ENCODE peak calls at places on chromosomes 3 and 15, in six cellular contexts. E is RWPE2, Q is fibroblast of lung, A is upper lobe of left lung, O is BJ, Z is ovary. Y is an unnamed sample.

GRCh38 chr3:105228696-105229095 is 138.0 kb upstream of the ALCAM start:
- DNase-seq in A (no peak), Q (no peak), Z (no peak), O (no peak), E (no peak), Y (no peak)

GRCh38 chr15:33654859-33655258 is 313.4 kb upstream of the CHRM5 start:
- DNase-seq in Z (no peak), E (no peak), A (no peak), O (no peak), Q (no peak), Y (no peak)

GRCh38 chr3:81393251-81393650 is 368.2 kb downstream of the GBE1 start:
- DNase-seq in O (no peak), Z (no peak), E (no peak), Q (no peak), A (no peak), Y (no peak)

GRCh38 chr15:90619939-90620338 is 90.2 kb downstream of the CRTC3 start:
- DNase-seq in Z (no peak), O (no peak), E (no peak), A (no peak), Q (no peak), Y (no peak)

GRCh38 chr15:72770673-72771328 is 12.8 kb downstream of the ADPGK start:
- DNase-seq in E (no peak), A (no peak), Q (no peak), O (no peak), Z (no peak), Y (no peak)

GRCh38 chr3:32420138-32420981 is 28.7 kb downstream of the CMTM7 start:
- DNase-seq in O (no peak), Z (no peak), A (no peak), Q (no peak), E (peak), Y (no peak)

GRCh38 chr3:129794319-129795201 is 99.0 kb downstream of the TMCC1 start:
- DNase-seq in A (no peak), O (no peak), Z (peak), E (peak), Q (no peak), Y (no peak)

GRCh38 chr3:150315711-150316110 is 92.4 kb upstream of the TSC22D2 start:
- DNase-seq in A (no peak), E (no peak), O (no peak), Z (no peak), Q (no peak), Y (no peak)

GRCh38 chr15:89400121-89400996 is 65.7 kb upstream of the POLG start:
- DNase-seq in Q (no peak), Z (no peak), E (no peak), O (no peak), A (peak), Y (no peak)

GRCh38 chr3:15428539-15428938 is 1.1 kb downstream of the EAF1 start:
- DNase-seq in A (no peak), Q (no peak), O (peak), E (no peak), Z (no peak), Y (no peak)

GRCh38 chr3:39803956-39804355 is 5.5 kb upstream of the MYRIP start:
- DNase-seq in O (no peak), Q (no peak), E (no peak), A (no peak), Z (no peak), Y (no peak)

GRCh38 chr3:107685383-107685782 is 162.6 kb downstream of the BBX start:
- DNase-seq in Z (no peak), O (no peak), Q (no peak), E (no peak), A (no peak), Y (no peak)

GRCh38 chr3:54433846-54434245 is 311.5 kb downstream of the CACNA2D3 start:
- DNase-seq in A (no peak), Z (no peak), Q (no peak), E (no peak), O (no peak), Y (no peak)

GRCh38 chr3:191066669-191067068 is 132.4 kb upstream of the OSTN start:
- DNase-seq in O (peak), E (no peak), A (no peak), Z (no peak), Q (peak), Y (no peak)

GRCh38 chr3:9183811-9184463 is 65.5 kb downstream of the SRGAP3 start:
- DNase-seq in Z (no peak), Q (no peak), A (no peak), E (no peak), O (no peak), Y (no peak)

GRCh38 chr15:45714501-45715488 is 80.0 kb downstream of the SQOR start:
- DNase-seq in Q (peak), Z (no peak), A (no peak), E (no peak), O (peak), Y (no peak)

GRCh38 chr3:89314454-89314853 is 207.0 kb downstream of the EPHA3 start:
- DNase-seq in Z (no peak), Q (peak), O (peak), E (no peak), A (no peak), Y (no peak)

GRCh38 chr3:77668398-77668797 is 628.5 kb downstream of the ROBO2 start:
- DNase-seq in E (no peak), A (no peak), Q (no peak), Z (no peak), O (no peak), Y (no peak)

GRCh38 chr15:76065267-76065666 is 5.5 kb downstream of the TMEM266 start:
- DNase-seq in Q (no peak), Z (no peak), O (no peak), E (no peak), A (no peak), Y (no peak)

GRCh38 chr3:106168941-106169340 is 300.1 kb upstream of the CBLB start:
- DNase-seq in Q (no peak), Z (no peak), A (no peak), E (no peak), O (no peak), Y (no peak)

GRCh38 chr3:196207159-196207832 is 3.9 kb downstream of the ZDHHC19 start:
- DNase-seq in E (no peak), A (peak), O (no peak), Z (peak), Q (no peak), Y (no peak)

GRCh38 chr15:78540135-78540954 is at the start of gene PSMA4:
- DNase-seq in O (peak), Z (peak), E (peak), Q (peak), A (peak), Y (peak)

GRCh38 chr15:78538358-78538757 is 1.9 kb upstream of the PSMA4 start:
- DNase-seq in O (no peak), A (no peak), E (no peak), Z (no peak), Q (no peak), Y (no peak)

GRCh38 chr15:78542647-78543046 is 2.4 kb downstream of the PSMA4 start:
- DNase-seq in Z (no peak), Q (no peak), E (no peak), A (no peak), O (no peak), Y (no peak)

GRCh38 chr15:78540955-78541743 is 905 bp downstream of the PSMA4 start:
- DNase-seq in Z (no peak), A (no peak), E (no peak), Q (peak), O (no peak), Y (no peak)

DNA sequence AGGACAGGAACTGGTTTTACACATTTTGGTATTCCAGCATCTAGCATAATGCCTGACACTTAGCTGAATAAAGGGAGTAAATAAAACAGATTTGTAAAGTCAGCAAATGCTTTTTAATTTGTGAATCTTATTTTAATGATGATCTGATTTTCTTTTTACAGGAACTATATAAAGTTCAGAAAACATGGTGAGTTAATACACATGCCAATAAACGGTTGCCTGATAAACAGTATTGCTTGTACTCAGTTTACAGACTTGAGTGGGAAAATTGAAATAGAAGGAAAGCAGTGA is 1.4 kb downstream of the PSMA4 start:
- DNase-seq in O (no peak), Q (no peak), Z (no peak), E (no peak), A (no peak), Y (no peak)
- H3K4me3 ChIP-seq in O (peak), Q (peak), Z (peak), E (peak), A (peak), Y (peak)

GRCh38 chr3:183839751-183840150 is 14.4 kb upstream of the MAP6D1 start:
- DNase-seq in A (no peak), Q (no peak), E (no peak), Z (no peak), O (no peak), Y (no peak)

GRCh38 chr3:183837894-183838293 is 12.5 kb upstream of the MAP6D1 start:
- DNase-seq in A (no peak), Z (no peak), Q (no peak), O (no peak), E (no peak), Y (no peak)

DNA sequence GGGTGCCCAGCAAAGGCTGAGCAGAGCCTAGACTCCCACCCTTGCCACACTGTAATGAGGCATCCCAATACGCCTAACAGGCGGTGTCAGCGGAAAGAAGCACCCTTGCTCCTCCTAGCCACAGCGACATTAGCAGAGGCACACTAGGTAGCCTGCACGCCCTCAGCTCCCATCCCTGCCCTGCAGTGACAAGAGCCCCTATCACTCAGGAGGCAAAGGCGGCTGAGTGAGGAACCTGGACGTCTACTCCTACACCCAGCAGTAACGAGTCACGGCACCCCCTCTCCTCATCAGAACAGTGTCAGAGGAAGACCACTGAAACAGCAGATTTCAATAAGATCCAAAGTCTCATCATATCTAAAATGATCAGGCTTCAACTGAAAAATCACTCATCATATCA is 12.0 kb upstream of the MAP6D1 start:
- DNase-seq in Z (no peak), A (no peak), O (no peak), E (no peak), Q (no peak), Y (no peak)
- H3K4me3 ChIP-seq in Z (no peak), A (no peak), O (no peak), E (no peak), Q (no peak), Y (no peak)

DNA sequence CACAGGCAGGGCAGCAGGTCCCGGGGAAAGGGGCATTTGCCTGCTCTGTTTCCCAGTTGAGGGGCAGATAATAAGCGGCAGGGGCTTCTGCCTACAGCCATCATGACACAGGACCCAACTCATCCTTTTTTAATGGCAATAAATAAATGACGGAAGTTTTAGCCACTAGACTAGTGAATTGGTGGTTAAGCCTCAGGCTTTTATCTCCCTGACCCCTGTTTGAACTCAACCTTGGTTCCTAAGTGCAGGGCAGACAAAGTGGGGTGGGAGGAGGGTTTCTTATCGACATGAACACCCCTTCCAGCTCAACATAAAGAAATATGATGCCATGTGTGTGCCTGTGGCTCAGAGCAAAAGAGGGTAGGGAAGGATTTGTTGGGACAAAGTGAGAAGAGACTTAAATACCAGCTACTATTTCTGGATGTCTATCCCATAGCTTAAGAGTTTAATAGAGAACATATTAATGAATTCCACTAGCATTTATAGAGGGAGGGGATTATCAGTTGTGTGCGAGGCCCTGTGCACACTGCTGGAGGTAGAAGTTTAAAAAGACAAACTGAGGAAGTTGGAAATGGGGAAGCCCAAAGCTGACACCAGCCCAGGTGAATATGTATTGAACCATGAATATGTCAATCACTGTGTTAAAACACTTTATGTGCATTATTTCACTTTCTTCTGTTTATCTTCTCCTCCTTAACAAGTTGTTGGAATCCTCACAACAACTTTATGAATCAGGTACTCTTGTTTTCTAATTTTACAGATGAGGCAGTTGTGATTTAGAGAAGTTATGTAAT is 939.4 kb downstream of the MCTP2 start:
- DNase-seq in A (no peak), E (no peak), Z (no peak), O (no peak), Q (no peak), Y (no peak)
- H3K4me3 ChIP-seq in A (no peak), E (no peak), Z (peak), O (peak), Q (peak), Y (peak)

GRCh38 chr3:45795509-45795881 is 841 bp downstream of the SLC6A20 start:
- DNase-seq in E (no peak), Q (peak), Z (no peak), A (peak), O (no peak), Y (no peak)
- H3K4me3 ChIP-seq in E (no peak), Q (peak), Z (no peak), A (peak), O (no peak), Y (peak)

GRCh38 chr15:62549345-62549970 is 384.4 kb upstream of the C2CD4B start:
- DNase-seq in Z (no peak), Q (peak), O (no peak), E (no peak), A (no peak), Y (no peak)

GRCh38 chr15:62545392-62546227 is 380.5 kb upstream of the C2CD4B start:
- DNase-seq in Q (peak), O (peak), E (no peak), A (no peak), Z (no peak), Y (no peak)

GRCh38 chr15:62544446-62544845 is 379.4 kb upstream of the C2CD4B start:
- DNase-seq in Z (no peak), A (no peak), O (no peak), E (no peak), Q (no peak), Y (no peak)

GRCh38 chr15:62547584-62547983 is 382.5 kb upstream of the C2CD4B start:
- DNase-seq in E (no peak), Q (no peak), O (no peak), Z (no peak), A (no peak), Y (no peak)
- H3K4me3 ChIP-seq in E (no peak), Q (no peak), O (no peak), Z (no peak), A (no peak), Y (no peak)

GRCh38 chr3:52051444-52051843 is 4.9 kb downstream of the DUSP7 start:
- DNase-seq in Z (no peak), A (no peak), E (no peak), O (no peak), Q (no peak), Y (no peak)

GRCh38 chr3:52053307-52054304 is 2.8 kb downstream of the DUSP7 start:
- DNase-seq in Z (peak), E (peak), Q (no peak), O (no peak), A (no peak), Y (peak)

GRCh38 chr3:52050571-52050970 is 5.8 kb downstream of the DUSP7 start:
- DNase-seq in E (no peak), Q (no peak), A (no peak), Z (no peak), O (no peak), Y (no peak)

GRCh38 chr3:52054689-52055511 is 1.5 kb downstream of the DUSP7 start:
- DNase-seq in Q (no peak), A (no peak), Z (peak), O (no peak), E (no peak), Y (no peak)

DNA sequence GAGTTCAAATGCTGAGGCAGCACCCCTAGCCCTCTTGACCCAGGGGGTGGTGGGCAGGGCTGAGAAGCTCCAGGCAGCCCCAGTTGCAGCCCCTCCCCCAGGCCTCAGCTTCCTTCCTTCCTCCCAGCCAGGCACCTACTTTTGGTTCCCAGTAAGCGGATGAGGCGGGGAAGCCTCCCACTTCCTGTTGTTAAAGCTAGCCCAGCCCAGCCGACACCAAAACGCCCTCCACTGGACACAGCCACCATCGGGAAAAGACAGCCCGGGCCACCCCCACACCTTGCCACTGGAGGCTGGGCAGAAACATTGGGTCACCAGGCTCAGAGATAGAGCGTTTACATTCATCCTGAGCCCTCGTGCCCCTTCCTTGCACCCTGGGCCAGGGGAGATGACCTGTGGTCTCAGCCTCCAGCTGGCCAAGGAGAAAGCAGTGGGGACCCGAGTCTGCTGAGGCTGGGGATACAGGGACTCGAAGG is 3.5 kb downstream of the DUSP7 start:
- DNase-seq in Q (peak), O (peak), A (no peak), Z (peak), E (peak), Y (no peak)
- H3K4me3 ChIP-seq in Q (peak), O (peak), A (peak), Z (peak), E (peak), Y (peak)

DNA sequence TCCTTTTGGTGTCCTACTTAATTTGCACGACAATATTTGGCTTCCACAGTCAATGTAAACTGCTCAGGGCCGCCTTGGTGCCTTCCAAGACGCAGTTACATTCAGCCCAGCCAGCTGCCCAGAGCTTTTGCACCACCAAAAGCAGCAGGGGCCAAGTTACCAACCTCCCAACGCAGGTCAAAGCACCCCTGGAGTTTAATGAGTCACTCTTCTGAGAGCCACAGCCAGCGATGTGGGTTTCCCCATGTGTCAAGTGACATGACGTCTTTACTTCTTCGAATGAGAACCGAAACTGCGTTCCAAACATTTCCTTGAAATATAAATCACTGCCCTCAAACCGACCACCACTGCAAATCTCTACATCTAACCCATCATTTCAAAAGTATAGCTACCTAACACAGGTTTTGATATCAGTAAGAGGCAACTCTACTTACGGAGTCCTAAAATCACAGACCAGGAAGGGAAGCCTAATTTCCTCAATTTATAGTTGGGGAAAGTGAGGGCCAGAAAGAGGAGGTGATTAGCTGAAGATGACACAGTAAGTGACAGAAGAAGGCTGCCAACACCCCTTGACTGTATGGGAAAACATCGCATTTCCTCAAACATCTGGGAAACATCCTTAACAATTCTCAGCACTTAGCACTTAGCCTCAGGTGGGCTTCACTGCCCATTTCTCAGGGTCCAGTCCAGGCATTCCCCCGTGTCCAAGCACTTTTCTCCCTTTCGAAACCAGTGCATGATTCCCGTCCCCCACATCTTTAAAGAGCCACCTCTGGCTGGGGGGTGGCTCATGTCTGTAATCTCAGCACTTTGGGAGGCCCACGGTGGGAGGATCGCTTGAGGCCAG is 24.5 kb downstream of the MB21D2 start:
- DNase-seq in E (peak), Z (no peak), Q (peak), A (no peak), O (no peak), Y (no peak)
- H3K4me3 ChIP-seq in E (no peak), Z (no peak), Q (peak), A (peak), O (no peak), Y (no peak)

GRCh38 chr3:131282967-131283366 is 98.6 kb upstream of the NUDT16 start:
- DNase-seq in O (no peak), E (no peak), Q (no peak), Z (no peak), A (no peak), Y (no peak)

GRCh38 chr3:131283862-131284261 is 97.7 kb upstream of the NUDT16 start:
- DNase-seq in A (no peak), Q (no peak), E (no peak), Z (no peak), O (no peak), Y (no peak)

GRCh38 chr3:131282379-131282778 is 99.2 kb upstream of the NUDT16 start:
- DNase-seq in Q (no peak), O (no peak), Z (no peak), E (no peak), A (no peak), Y (no peak)

GRCh38 chr3:131285456-131285855 is 96.1 kb upstream of the NUDT16 start:
- DNase-seq in Q (no peak), O (no peak), Z (no peak), E (no peak), A (no peak), Y (no peak)
- H3K4me3 ChIP-seq in Q (no peak), O (no peak), Z (no peak), E (no peak), A (no peak), Y (no peak)

Y was measured in vagina.